ENCODE peak calls at places on chromosomes 16 and 17, in four cellular contexts. Q is fibroblast of lung, D is transverse colon, N is GM23248. X is an unnamed sample.
A peak's percentile ranks its signal among the peaks of the same experiment; 100 is the strongest.

GRCh38 chr17:6346387-6346786 is 88.5 kb downstream of the AIPL1 start:
- DNase-seq in D (no peak), N (no peak), Q (no peak), X (no peak)

GRCh38 chr16:79204486-79204885 is 396.1 kb downstream of the MAF start:
- DNase-seq in D (no peak), Q (no peak), N (no peak), X (no peak)

GRCh38 chr16:9139965-9140364 is 48.5 kb downstream of the HAPSTR1 start:
- DNase-seq in N (peak; percentile 56), Q (peak; percentile 31), D (no peak), X (peak; percentile 20)

GRCh38 chr16:22425036-22425801 is 50.8 kb upstream of the CDR2 start:
- DNase-seq in D (no peak), N (peak; percentile 86), Q (peak; percentile 34), X (no peak)

GRCh38 chr17:35011671-35012216 is 31.4 kb downstream of the LIG3 start:
- DNase-seq in Q (no peak), D (no peak), N (no peak), X (no peak)

GRCh38 chr17:82273327-82274133 is at the start of gene CSNK1D:
- DNase-seq in D (peak; percentile 95), Q (peak; percentile 83), N (peak; percentile 96), X (peak; percentile 94)

GRCh38 chr17:15377200-15377599 is 35.8 kb upstream of the TEKT3 start:
- DNase-seq in D (no peak), N (peak; percentile 96), Q (peak; percentile 51), X (no peak)

GRCh38 chr16:57645691-57646387 is 17.4 kb downstream of the ADGRG1 start:
- DNase-seq in D (no peak), Q (peak; percentile 26), N (peak; percentile 91), X (no peak)

GRCh38 chr17:8267480-8268147 is 18.5 kb downstream of the PFAS start:
- DNase-seq in Q (no peak), N (no peak), D (no peak), X (no peak)

GRCh38 chr17:7503521-7503920 is 19.4 kb downstream of the POLR2A start:
- DNase-seq in D (no peak), Q (no peak), N (no peak), X (no peak)

GRCh38 chr17:9141423-9141753 is 120.1 kb downstream of the NTN1 start:
- DNase-seq in Q (no peak), D (no peak), N (no peak), X (no peak)

GRCh38 chr16:53991181-53992056 is 287.5 kb downstream of the FTO start:
- DNase-seq in Q (peak; percentile 84), D (no peak), N (no peak), X (peak; percentile 58)

GRCh38 chr16:89320717-89321501 is 103.4 kb downstream of the ZNF778 start:
- DNase-seq in Q (peak; percentile 42), N (peak; percentile 32), D (peak; percentile 80), X (peak; percentile 50)

GRCh38 chr16:5018791-5019190 is 14.9 kb downstream of the NAGPA start:
- DNase-seq in N (no peak), Q (peak; percentile 11), D (no peak), X (no peak)

GRCh38 chr17:32157225-32157624 is 14.9 kb downstream of the RHOT1 start:
- DNase-seq in Q (peak; percentile 47), D (no peak), N (peak; percentile 43), X (no peak)

GRCh38 chr16:716250-716607 is 1.3 kb downstream of the METRN start:
- DNase-seq in N (peak; percentile 63), Q (peak; percentile 54), D (no peak), X (no peak)

GRCh38 chr17:7014995-7015586 is 2.7 kb downstream of the RNASEK start:
- DNase-seq in Q (peak; percentile 42), D (peak; percentile 49), N (peak; percentile 81), X (no peak)

GRCh38 chr17:40453881-40454630 is 10.8 kb downstream of the IGFBP4 start:
- DNase-seq in Q (peak; percentile 75), N (peak; percentile 77), D (no peak), X (no peak)

GRCh38 chr17:28950017-28950751 is 1.1 kb downstream of the PHF12 start:
- DNase-seq in D (peak; percentile 61), Q (peak; percentile 58), N (peak; percentile 61), X (peak; percentile 77)

GRCh38 chr16:63057342-63057741 is 1021.1 kb upstream of the CDH8 start:
- DNase-seq in Q (no peak), N (no peak), D (no peak), X (no peak)

GRCh38 chr17:40320771-40321501 is 12.0 kb downstream of the RARA start:
- DNase-seq in D (peak; percentile 60), Q (no peak), N (peak; percentile 49), X (peak; percentile 72)

GRCh38 chr17:7684856-7685532 is 2.3 kb downstream of the TP53 start:
- DNase-seq in N (no peak), Q (no peak), D (no peak), X (no peak)

GRCh38 chr17:19287651-19288050 is 50.5 kb downstream of the EPN2 start:
- DNase-seq in Q (no peak), D (no peak), N (no peak), X (no peak)

GRCh38 chr16:89167425-89167941 is 4.1 kb upstream of the CDH15 start:
- DNase-seq in Q (peak; percentile 78), N (peak; percentile 81), D (peak; percentile 91), X (peak; percentile 91)

GRCh38 chr17:40564195-40564882 is 933 bp downstream of the CCR7 start:
- DNase-seq in D (no peak), N (no peak), Q (no peak), X (no peak)

GRCh38 chr17:59754547-59754946 is 47.1 kb downstream of the VMP1 start:
- DNase-seq in N (peak; percentile 88), Q (peak; percentile 96), D (no peak), X (no peak)

GRCh38 chr17:6507535-6507934 is 48.8 kb downstream of the PITPNM3 start:
- DNase-seq in Q (peak; percentile 55), D (peak; percentile 54), N (peak; percentile 98), X (no peak)

GRCh38 chr16:63697736-63698135 is 1424.1 kb downstream of the CDH11 start:
- DNase-seq in Q (no peak), D (no peak), N (no peak), X (no peak)

GRCh38 chr17:70323269-70323668 is 153.9 kb downstream of the KCNJ2 start:
- DNase-seq in N (no peak), D (no peak), Q (no peak), X (no peak)

GRCh38 chr17:70320642-70321345 is 151.5 kb downstream of the KCNJ2 start:
- DNase-seq in Q (peak; percentile 95), D (peak; percentile 10), N (peak; percentile 6), X (peak; percentile 50)

GRCh38 chr17:70324031-70324430 is 154.7 kb downstream of the KCNJ2 start:
- DNase-seq in N (no peak), Q (no peak), D (no peak), X (no peak)

GRCh38 chr17:70319516-70319915 is 150.2 kb downstream of the KCNJ2 start:
- DNase-seq in Q (no peak), D (no peak), N (no peak), X (no peak)

DNA sequence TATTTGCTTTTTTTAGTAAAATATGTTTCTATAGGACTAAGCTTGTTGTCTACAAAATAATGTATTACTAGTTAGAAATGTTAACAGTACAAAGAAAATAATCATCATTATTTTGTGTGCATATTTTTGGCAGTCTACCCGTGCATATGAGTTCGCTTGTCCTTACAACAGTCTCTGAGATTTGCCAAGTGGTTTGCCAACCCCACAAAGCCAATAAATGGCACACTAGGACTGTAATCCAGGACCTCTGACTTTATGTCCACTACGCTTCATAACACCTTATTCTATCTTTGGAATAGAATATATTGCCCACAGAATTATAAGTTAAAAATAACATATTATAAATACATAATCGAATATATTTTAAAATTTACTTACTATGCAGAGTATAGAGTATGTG is 152.1 kb downstream of the KCNJ2 start:
- DNase-seq in D (no peak), N (no peak), Q (no peak), X (no peak)
- H3K4me1 ChIP-seq in D (no peaks in the 10 kb centered on the region), N (no peaks in the 10 kb centered on the region), Q (no peaks in the 10 kb centered on the region), X (peaks cover 13% of the 10 kb centered on the region)

GRCh38 chr17:69588739-69589334 is 174.3 kb downstream of the MAP2K6 start:
- DNase-seq in N (no peak), D (no peak), Q (peak; percentile 19), X (no peak)
- H3K4me1 ChIP-seq in N (peaks cover 12% of the 10 kb centered on the region), D (no peaks in the 10 kb centered on the region), Q (peaks cover 5% of the 10 kb centered on the region), X (no peaks in the 10 kb centered on the region)

GRCh38 chr17:30824356-30825145 is at the start of gene CRLF3:
- DNase-seq in Q (peak; percentile 88), D (peak; percentile 93), N (peak; percentile 97), X (peak; percentile 94)
- H3K4me1 ChIP-seq in Q (no peaks in the 10 kb centered on the region), D (peaks cover 8% of the 10 kb centered on the region), N (peaks cover 12% of the 10 kb centered on the region), X (peaks cover 50% of the 10 kb centered on the region)

DNA sequence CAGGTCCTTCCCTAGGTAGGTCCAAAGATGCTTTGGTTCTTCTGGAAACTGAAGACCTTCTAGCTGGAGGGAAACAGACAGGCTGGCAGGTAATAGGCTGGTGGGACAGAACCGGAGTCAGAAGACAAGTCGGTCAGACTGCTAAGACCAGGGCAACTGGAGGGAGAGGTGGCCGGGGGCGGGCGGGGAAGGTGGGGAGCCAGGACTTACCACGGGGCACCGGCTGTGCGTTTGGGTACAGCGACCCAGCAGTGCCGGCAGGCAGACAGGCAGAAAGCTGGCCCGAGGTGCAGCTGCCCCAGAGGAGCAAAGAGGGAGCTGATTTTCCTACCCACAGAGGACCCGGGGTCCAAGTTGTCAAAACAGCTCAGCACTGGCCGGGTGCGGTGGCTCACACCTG is 575 bp downstream of the SLC52A1 start:
- DNase-seq in N (no peak), Q (no peak), D (no peak), X (no peak)
- H3K4me1 ChIP-seq in N (no peaks in the 10 kb centered on the region), Q (no peaks in the 10 kb centered on the region), D (no peaks in the 10 kb centered on the region), X (peaks cover 12% of the 10 kb centered on the region)

X was measured in lower lobe of right lung.